ENCODE peak calls at places on chromosomes 13 and 19, in six cellular contexts. W is foreskin fibroblast, Q is AG04449, U is fibroblast of pulmonary artery, S is fibroblast of the aortic adventitia, K is cardiac muscle cell. C is an unnamed sample.

GRCh38 chr13:95740921-95741320 is 64.0 kb downstream of the DNAJC3 start:
- DNase-seq in W (no peak), Q (no peak), U (no peak), S (no peak), K (no peak), C (no peak)

GRCh38 chr19:10344780-10345179 is 5.4 kb upstream of the ICAM3 start:
- DNase-seq in W (peak), Q (no peak), U (no peak), S (no peak), K (no peak), C (no peak)

GRCh38 chr19:46903458-46903857 is 42.7 kb downstream of the ARHGAP35 start:
- DNase-seq in W (no peak), Q (no peak), U (no peak), S (peak), K (no peak), C (no peak)

GRCh38 chr19:13033244-13033643 is 38.0 kb downstream of the NFIX start:
- DNase-seq in W (no peak), Q (no peak), U (no peak), S (no peak), K (no peak), C (no peak)

GRCh38 chr19:18153555-18154134 is 682 bp downstream of the PIK3R2 start:
- DNase-seq in W (no peak), Q (no peak), U (no peak), S (no peak), K (no peak), C (no peak)

GRCh38 chr13:49441846-49442245 is 2.0 kb downstream of the CAB39L start:
- DNase-seq in W (peak), Q (no peak), U (peak), S (peak), K (peak), C (no peak)

GRCh38 chr19:47093841-47094240 is 19.7 kb downstream of the ZC3H4 start:
- DNase-seq in W (no peak), Q (no peak), U (no peak), S (no peak), K (no peak), C (no peak)

GRCh38 chr19:48239120-48239519 is 16.6 kb downstream of the CARD8 start:
- DNase-seq in W (no peak), Q (no peak), U (no peak), S (no peak), K (no peak), C (no peak)

GRCh38 chr19:32296694-32297093 is 48.7 kb upstream of the ZNF507 start:
- DNase-seq in W (no peak), Q (no peak), U (no peak), S (no peak), K (peak), C (no peak)

GRCh38 chr13:95485045-95485517 is 67.4 kb upstream of the CLDN10 start:
- DNase-seq in W (no peak), Q (no peak), U (peak), S (no peak), K (peak), C (no peak)

GRCh38 chr13:30551194-30551593 is 66.5 kb upstream of the USPL1 start:
- DNase-seq in W (peak), Q (no peak), U (peak), S (peak), K (peak), C (no peak)

GRCh38 chr13:25347156-25347555 is 24.6 kb upstream of the ATP8A2 start:
- DNase-seq in W (no peak), Q (no peak), U (no peak), S (no peak), K (no peak), C (no peak)

GRCh38 chr19:35559281-35559659 is 4.2 kb downstream of the ATP4A start:
- DNase-seq in W (no peak), Q (no peak), U (no peak), S (no peak), K (no peak), C (no peak)

GRCh38 chr19:43759515-43759914 is 4.8 kb upstream of the SMG9 start:
- DNase-seq in W (peak), Q (no peak), U (no peak), S (peak), K (peak), C (no peak)

GRCh38 chr13:32650705-32651311 is 64.6 kb downstream of the PDS5B start:
- DNase-seq in W (peak), Q (no peak), U (peak), S (peak), K (peak), C (no peak)

GRCh38 chr19:808176-808741 is 11.0 kb downstream of the PTBP1 start:
- DNase-seq in W (no peak), Q (no peak), U (no peak), S (no peak), K (no peak), C (no peak)

GRCh38 chr19:47781590-47782318 is 3.3 kb downstream of the SELENOW start:
- DNase-seq in W (no peak), Q (no peak), U (no peak), S (peak), K (no peak), C (no peak)

GRCh38 chr19:54416695-54417491 is 1.6 kb downstream of the TTYH1 start:
- DNase-seq in W (no peak), Q (no peak), U (no peak), S (no peak), K (no peak), C (no peak)

GRCh38 chr19:54412877-54413276 is 2.4 kb upstream of the TTYH1 start:
- DNase-seq in W (no peak), Q (no peak), U (no peak), S (no peak), K (no peak), C (no peak)

GRCh38 chr19:54414156-54414555 is 1.1 kb upstream of the TTYH1 start:
- DNase-seq in W (no peak), Q (no peak), U (no peak), S (no peak), K (no peak), C (no peak)

GRCh38 chr19:54415901-54416621 is 797 bp downstream of the TTYH1 start:
- DNase-seq in W (no peak), Q (no peak), U (no peak), S (no peak), K (no peak), C (no peak)

DNA sequence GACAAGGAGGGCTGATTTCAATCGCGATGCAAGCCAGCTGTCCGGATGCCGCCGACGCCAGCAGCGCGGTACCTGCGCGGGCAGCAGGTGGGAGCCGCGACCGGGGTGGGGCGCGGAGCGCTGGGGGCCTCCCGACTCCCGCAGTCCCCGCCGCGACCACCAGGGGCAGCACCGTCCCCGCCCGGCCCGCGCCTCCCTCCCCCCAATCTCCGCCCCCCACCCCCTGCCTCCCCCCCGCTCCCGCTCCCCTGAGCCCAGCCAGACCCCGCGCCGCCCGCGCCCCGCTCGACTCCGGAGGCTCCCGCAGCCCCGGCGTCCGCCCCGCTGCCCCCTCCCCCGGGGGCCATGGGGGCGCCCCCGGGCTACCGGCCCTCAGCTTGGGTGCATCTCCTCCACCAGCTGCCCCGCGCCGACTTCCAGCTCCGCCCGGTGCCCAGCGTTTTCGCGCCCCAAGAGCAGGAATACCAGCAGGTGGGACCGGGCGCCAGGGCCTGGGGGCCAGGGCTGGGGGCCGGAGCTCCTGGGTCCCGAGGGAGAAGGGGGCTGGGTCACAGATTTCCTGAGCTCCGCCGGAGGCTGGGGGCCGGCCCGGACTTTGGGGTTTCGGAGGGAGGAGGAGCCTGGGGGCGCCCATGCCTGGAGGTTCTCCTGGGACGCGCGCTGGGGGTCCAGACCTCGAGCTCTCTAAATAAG is at the start of gene TTYH1:
- DNase-seq in W (no peak), Q (no peak), U (no peak), S (no peak), K (no peak), C (no peak)
- TF ChIP-seq CTCF in W (no peak), Q (no peak), U (no peak), S (peak), K (peak), C (no peak)

GRCh38 chr19:34067861-34068271 is 104.4 kb upstream of the LSM14A start:
- DNase-seq in W (no peak), Q (no peak), U (no peak), S (no peak), K (no peak), C (no peak)
- H3K4me3 ChIP-seq in W (no peak), Q (no peak), U (no peak), S (no peak), K (no peak), C (no peak)

GRCh38 chr13:112893570-112894422 is 75.2 kb upstream of the MCF2L start:
- DNase-seq in W (no peak), Q (no peak), U (peak), S (peak), K (peak), C (no peak)
- TF ChIP-seq CTCF in W (no peak), Q (no peak), U (no peak), S (no peak), K (no peak), C (no peak)

GRCh38 chr19:2040647-2041435 is 10.2 kb downstream of the MKNK2 start:
- DNase-seq in W (no peak), Q (no peak), U (no peak), S (no peak), K (no peak), C (no peak)
- H3K4me3 ChIP-seq in W (no peak), Q (no peak), U (no peak), S (no peak), K (no peak), C (no peak)

DNA sequence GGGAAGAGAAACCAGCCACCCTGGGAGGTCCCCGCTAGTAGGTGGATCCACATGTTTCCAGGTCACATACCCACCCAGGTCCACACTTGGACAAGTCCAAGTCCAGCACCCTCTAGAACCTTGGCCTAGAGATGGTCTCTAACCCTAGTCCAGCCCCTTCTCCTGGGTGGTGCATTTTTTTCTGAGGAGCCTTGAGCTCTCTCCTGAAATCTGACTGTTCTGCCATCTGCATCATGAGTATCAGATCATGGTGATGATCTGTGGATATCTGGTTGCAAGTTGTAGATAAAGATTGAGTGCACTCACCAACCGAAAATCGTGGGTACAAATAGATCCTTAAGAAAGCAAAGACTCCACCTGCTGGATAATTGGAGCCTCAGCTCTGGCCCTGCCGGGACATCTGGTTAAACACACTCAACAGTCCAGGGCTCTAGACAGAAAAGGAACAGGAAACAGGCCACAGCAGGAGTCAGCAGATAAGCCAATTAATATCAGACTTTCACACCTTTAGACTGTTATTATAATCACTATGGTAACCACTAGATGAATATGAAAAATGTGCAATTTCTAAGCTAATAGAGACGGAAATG is 41.1 kb downstream of the GPR12 start:
- DNase-seq in W (peak), Q (no peak), U (no peak), S (peak), K (peak), C (no peak)
- TF ChIP-seq CTCF in W (peak), Q (no peak), U (peak), S (peak), K (peak), C (peak)

DNA sequence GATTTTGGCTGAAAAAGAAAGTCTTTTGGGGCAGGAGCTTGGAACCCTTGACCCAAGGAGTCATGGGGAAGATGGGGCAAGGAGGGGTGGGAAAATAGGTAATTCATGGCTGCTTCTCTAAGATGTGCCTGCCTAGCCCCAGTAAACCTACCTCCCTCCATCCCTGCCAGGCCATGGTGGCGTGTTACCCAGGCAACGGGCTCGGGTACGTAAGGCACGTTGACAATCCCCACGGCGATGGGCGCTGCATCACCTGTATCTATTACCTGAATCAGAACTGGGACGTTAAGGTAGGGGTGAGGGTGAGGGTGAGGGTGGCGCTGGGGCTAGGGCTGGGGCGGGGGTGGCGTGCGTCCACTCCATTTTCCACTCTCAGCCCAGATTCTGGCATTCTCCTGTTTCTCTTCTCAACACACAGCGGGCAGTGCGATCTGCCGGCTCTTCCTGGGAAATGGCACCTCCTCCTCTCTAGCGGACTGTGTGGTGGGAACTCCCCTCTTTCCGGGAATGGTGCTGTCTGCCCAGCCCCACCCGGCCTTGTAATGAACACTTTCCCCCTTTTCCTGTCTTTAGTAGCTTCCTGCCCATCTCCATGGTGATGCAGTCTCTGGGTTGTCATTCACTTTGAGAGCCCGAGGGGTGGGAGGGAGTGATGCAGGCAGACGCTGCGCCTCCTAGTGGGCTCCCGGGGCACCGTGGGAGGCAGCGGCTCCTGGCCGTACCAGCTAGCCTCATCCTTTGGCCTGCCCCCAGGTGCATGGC is 7.6 kb downstream of the EGLN2 start:
- DNase-seq in W (peak), Q (peak), U (peak), S (peak), K (peak), C (no peak)
- H3K4me3 ChIP-seq in W (peak), Q (peak), U (peak), S (peak), K (no peak), C (no peak)

DNA sequence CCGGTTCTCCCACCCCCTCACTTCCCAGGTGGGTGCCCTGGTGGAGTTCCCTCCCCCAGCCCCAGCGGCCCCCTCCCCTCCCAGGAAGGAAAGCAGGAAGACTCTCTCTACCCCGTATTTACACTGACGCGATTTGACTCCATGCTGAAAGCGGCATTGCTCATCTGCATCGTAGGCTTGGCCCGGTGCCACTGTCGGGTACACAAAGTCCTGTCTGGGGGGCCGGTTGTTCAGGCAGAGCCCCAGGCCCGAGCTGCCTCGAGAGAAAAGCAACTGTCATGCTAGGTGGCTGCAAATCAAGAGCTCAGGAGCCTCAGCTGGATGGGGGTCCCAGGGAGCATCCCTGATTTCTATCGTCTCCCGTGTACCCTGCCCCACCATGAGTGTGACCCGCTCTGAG is 14.9 kb downstream of the ADAMTS10 start:
- DNase-seq in W (no peak), Q (no peak), U (no peak), S (no peak), K (no peak), C (no peak)
- TF ChIP-seq CTCF in W (no peak), Q (no peak), U (no peak), S (no peak), K (no peak), C (no peak)

DNA sequence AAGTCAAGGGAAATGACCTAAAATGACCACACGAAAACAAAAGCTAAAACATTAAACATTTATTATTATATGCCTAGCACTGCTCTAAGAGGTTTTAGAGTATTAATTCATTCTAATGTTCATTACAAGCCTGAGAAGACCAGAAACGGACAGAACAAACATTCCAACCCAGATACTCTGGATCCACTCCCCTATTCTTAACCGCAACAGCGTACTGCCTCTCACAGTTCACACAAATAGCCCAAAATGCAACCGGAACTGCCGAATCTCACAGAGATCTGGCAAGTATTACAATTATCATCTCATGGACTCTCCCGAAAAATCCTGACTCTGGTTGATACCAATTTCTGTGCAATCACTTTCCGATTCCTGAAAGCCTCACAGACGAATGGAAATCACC is 1.4 kb downstream of the ZNF780B start:
- DNase-seq in W (no peak), Q (no peak), U (no peak), S (no peak), K (no peak), C (no peak)
- H3K4me3 ChIP-seq in W (peak), Q (peak), U (peak), S (peak), K (peak), C (peak)

C was measured in epithelial cell of proximal tubule.